ENCODE peak calls at places on chromosome X, in eight cellular contexts. U is right lobe of liver, B is transverse colon, K is body of pancreas, D is Caco-2, P is A549, O is foreskin fibroblast, W is OCI-LY7. C is an unnamed sample.

GRCh38 chrX:2497961-2498780 is 2.6 kb downstream of the DHRSX start:
- DNase-seq in O (peak), U (no peak), P (peak), W (no peak), B (peak), K (peak), D (peak), C (no peak)

GRCh38 chrX:148459343-148459742 is 41.1 kb upstream of the AFF2 start:
- DNase-seq in P (no peak), B (no peak), W (peak), U (no peak), K (no peak), O (no peak), D (no peak), C (no peak)

GRCh38 chrX:80755174-80755573 is 54.5 kb downstream of the BRWD3 start:
- DNase-seq in W (no peak), K (no peak), O (no peak), P (no peak), U (no peak), D (no peak), B (no peak), C (no peak)

GRCh38 chrX:155027509-155028066 is 944 bp downstream of the FUNDC2 start:
- DNase-seq in B (no peak), W (peak), O (peak), U (no peak), K (no peak), P (no peak), D (no peak), C (peak)

GRCh38 chrX:74492720-74493201 is 71.5 kb downstream of the SLC16A2 start:
- DNase-seq in P (no peak), U (no peak), W (peak), B (no peak), D (no peak), O (peak), K (no peak), C (no peak)

GRCh38 chrX:78665286-78665685 is 6.2 kb upstream of the RTL3 start:
- DNase-seq in P (no peak), U (no peak), D (no peak), O (no peak), K (no peak), B (no peak), W (no peak), C (no peak)

GRCh38 chrX:50920132-50920531 is 9.6 kb downstream of the BMP15 start:
- DNase-seq in W (no peak), D (no peak), K (no peak), O (peak), B (no peak), U (no peak), P (no peak), C (no peak)

GRCh38 chrX:124938715-124939114 is 381.0 kb upstream of the TEX13C start:
- DNase-seq in B (no peak), W (no peak), U (no peak), P (no peak), D (no peak), O (no peak), K (no peak), C (no peak)

GRCh38 chrX:42754129-42754528 is 23.8 kb downstream of the PPP1R2C start:
- DNase-seq in D (peak), B (no peak), K (no peak), O (no peak), P (no peak), U (no peak), W (no peak), C (no peak)

GRCh38 chrX:23332888-23333821 is 1.5 kb upstream of the PTCHD1 start:
- DNase-seq in D (no peak), P (no peak), U (no peak), O (no peak), W (no peak), B (peak), K (no peak), C (no peak)

GRCh38 chrX:43655151-43655676 is 885 bp upstream of the MAOA start:
- DNase-seq in B (peak), K (peak), P (peak), W (no peak), U (no peak), O (peak), D (peak), C (no peak)

GRCh38 chrX:1657367-1658082 is 42.7 kb downstream of the ASMT start:
- DNase-seq in U (no peak), K (no peak), D (no peak), O (peak), P (no peak), W (peak), B (peak), C (no peak)

GRCh38 chrX:133888941-133889340 is 96.5 kb downstream of the GPC3 start:
- DNase-seq in U (no peak), O (no peak), P (no peak), K (no peak), B (no peak), D (no peak), W (no peak), C (no peak)

GRCh38 chrX:154430916-154431315 is 2.4 kb downstream of the ATP6AP1 start:
- DNase-seq in B (no peak), K (no peak), P (no peak), O (no peak), D (no peak), W (no peak), U (no peak), C (peak)

GRCh38 chrX:108304210-108304609 is 134.0 kb downstream of the COL4A6 start:
- DNase-seq in K (no peak), O (peak), W (peak), U (no peak), D (no peak), P (no peak), B (no peak), C (no peak)

GRCh38 chrX:74656079-74656745 is 41.8 kb upstream of the RLIM start:
- DNase-seq in B (no peak), P (no peak), K (no peak), U (no peak), D (no peak), W (no peak), O (no peak), C (no peak)

GRCh38 chrX:24479924-24480722 is 15.0 kb downstream of the PDK3 start:
- DNase-seq in P (no peak), D (no peak), B (peak), U (no peak), W (peak), O (no peak), K (no peak), C (no peak)

GRCh38 chrX:124925681-124926080 is 394.0 kb upstream of the TEX13C start:
- DNase-seq in K (no peak), B (no peak), U (no peak), O (no peak), W (no peak), P (no peak), D (no peak), C (peak)

GRCh38 chrX:85052636-85053343 is 49.1 kb downstream of the APOOL start:
- DNase-seq in W (peak), U (no peak), P (no peak), O (peak), K (no peak), B (no peak), D (no peak), C (no peak)

GRCh38 chrX:108584617-108585211 is 145.1 kb downstream of the COL4A5 start:
- DNase-seq in W (peak), B (no peak), P (peak), D (no peak), K (peak), U (no peak), O (peak), C (no peak)

GRCh38 chrX:149003863-149004660 is 501.0 kb downstream of the IDS start:
- DNase-seq in B (no peak), U (no peak), P (no peak), D (no peak), O (no peak), K (no peak), W (no peak), C (no peak)

GRCh38 chrX:107675823-107676555 is 47.7 kb downstream of the PRPS1 start:
- DNase-seq in P (no peak), D (no peak), O (peak), W (peak), B (no peak), K (no peak), U (no peak), C (no peak)

GRCh38 chrX:68693481-68694410 is 46.3 kb downstream of the STARD8 start:
- DNase-seq in D (no peak), P (no peak), O (peak), B (peak), U (peak), K (peak), W (no peak), C (no peak)

GRCh38 chrX:100264200-100264599 is 145.9 kb downstream of the PCDH19 start:
- DNase-seq in O (no peak), W (no peak), B (no peak), U (no peak), K (no peak), D (no peak), P (no peak), C (no peak)

GRCh38 chrX:74286950-74287349 is 17.0 kb upstream of the ZCCHC13 start:
- DNase-seq in K (no peak), B (no peak), W (no peak), D (no peak), O (peak), U (no peak), P (no peak), C (no peak)

GRCh38 chrX:24081661-24082154 is 27.0 kb downstream of the EIF2S3 start:
- DNase-seq in D (peak), O (peak), W (peak), K (peak), P (no peak), B (peak), U (peak), C (no peak)

GRCh38 chrX:7446815-7447214 is 298.9 kb upstream of the PUDP start:
- DNase-seq in O (no peak), U (no peak), K (no peak), W (no peak), P (no peak), D (peak), B (no peak), C (no peak)

GRCh38 chrX:139304471-139304870 is 226.1 kb upstream of the F9 start:
- DNase-seq in D (no peak), U (no peak), B (no peak), P (no peak), O (no peak), K (no peak), W (no peak), C (no peak)

DNA sequence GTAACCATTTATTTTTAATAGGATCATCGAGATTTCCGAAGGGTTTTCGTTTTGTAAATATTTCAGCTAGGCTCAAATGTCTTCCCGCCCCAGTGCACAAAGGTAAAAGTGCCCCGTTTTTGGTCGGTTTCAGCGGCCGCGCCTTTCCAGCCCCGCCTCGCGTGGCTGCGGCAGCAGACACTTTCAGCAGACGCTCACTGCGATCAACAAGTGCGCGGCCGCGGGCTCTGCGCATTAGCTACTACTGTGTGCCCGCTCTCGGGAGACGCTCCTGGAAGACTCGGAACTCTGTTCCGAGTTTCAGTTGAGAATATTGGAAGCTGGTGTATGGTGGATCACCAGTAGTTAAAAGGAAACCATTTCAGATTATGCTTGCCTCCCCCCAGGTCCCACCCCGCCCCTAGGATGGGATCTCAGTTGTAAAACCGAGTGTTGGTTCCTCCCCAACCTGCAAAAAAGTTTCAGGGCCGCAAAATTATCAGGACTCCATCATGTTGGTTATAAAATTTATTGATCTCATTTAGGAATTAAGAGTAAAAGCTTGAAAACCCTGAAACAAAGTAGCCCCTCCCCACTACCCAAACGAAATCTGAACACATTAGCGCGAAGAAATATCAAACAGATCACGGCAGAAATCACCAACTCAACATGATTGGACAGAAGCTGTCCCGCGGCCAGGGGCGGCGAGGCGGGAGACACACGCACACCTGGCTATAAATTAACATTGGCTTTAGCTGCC is 2.2 kb downstream of the SOX3 start:
- DNase-seq in P (no peak), U (no peak), W (no peak), O (no peak), K (no peak), B (no peak), D (no peak), C (no peak)
- H3K4me3 ChIP-seq in P (no peak), U (no peak), W (no peak), O (no peak), K (no peak), B (no peak), D (no peak), C (no peak)

DNA sequence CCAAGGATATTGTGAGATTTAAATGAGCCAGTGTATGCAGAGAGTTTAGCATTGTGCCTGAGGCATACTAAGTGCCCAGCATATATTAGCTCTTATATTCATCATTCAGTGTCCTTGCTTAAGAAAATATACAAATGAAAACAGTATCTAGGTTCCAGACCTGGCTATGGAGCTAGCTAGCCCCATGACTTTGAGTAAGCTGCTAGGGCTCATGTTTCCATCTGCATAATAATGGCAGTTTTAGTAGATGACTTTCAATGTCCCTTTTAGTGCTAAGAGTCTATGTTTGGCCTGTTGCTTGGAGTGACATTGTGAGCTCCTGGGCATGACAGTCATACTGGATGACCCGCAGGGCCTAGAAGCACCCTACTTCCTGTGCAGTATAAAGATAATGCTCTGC is 435.3 kb downstream of the ZIC3 start:
- DNase-seq in P (no peak), O (no peak), B (no peak), U (no peak), D (no peak), K (no peak), W (no peak), C (no peak)
- H3K4me3 ChIP-seq in P (no peak), O (no peak), B (no peak), U (no peak), D (no peak), K (no peak), W (no peak), C (no peak)

GRCh38 chrX:40570346-40571093 is 10.2 kb upstream of the ATP6AP2 start:
- DNase-seq in D (no peak), B (no peak), K (no peak), U (no peak), W (no peak), P (no peak), O (no peak), C (no peak)
- H3K4me3 ChIP-seq in D (no peak), B (no peak), K (no peak), U (no peak), W (no peak), P (no peak), O (no peak), C (no peak)

GRCh38 chrX:119223784-119224183 is 12.3 kb upstream of the PGRMC1 start:
- DNase-seq in P (no peak), D (no peak), K (no peak), W (no peak), B (no peak), U (no peak), O (no peak), C (no peak)

GRCh38 chrX:119230850-119231249 is 5.2 kb upstream of the PGRMC1 start:
- DNase-seq in D (no peak), K (no peak), O (no peak), P (no peak), B (no peak), U (no peak), W (no peak), C (no peak)

GRCh38 chrX:119228506-119229290 is 7.4 kb upstream of the PGRMC1 start:
- DNase-seq in W (no peak), U (no peak), D (no peak), O (peak), B (no peak), K (no peak), P (no peak), C (no peak)

GRCh38 chrX:119222932-119223331 is 13.2 kb upstream of the PGRMC1 start:
- DNase-seq in U (no peak), O (no peak), B (no peak), D (no peak), W (no peak), K (no peak), P (no peak), C (no peak)

DNA sequence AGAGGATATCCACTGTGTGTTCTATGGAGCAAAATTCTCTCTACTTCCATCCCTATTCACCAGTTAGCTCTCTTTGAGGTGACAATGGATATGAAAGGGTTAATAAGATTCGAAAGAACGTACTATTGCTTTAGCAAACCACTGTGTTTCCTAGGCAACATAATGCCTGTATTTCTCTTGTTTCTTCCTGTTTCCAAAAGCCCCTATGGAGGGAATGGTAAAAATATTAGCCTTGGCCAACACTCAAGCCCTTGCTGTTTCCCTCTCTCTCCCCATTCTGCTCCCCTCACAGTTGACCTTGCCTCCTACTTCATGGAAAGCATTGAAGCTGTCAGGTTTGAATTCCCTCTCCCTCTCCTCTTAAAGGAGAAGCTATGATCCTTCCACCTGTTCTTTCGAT is 9.7 kb upstream of the PGRMC1 start:
- DNase-seq in K (no peak), P (no peak), D (no peak), U (no peak), B (no peak), W (no peak), O (no peak), C (no peak)
- H3K4me3 ChIP-seq in K (no peak), P (no peak), D (no peak), U (no peak), B (no peak), W (no peak), O (no peak), C (no peak)

GRCh38 chrX:49233176-49233575 is at the start of gene CACNA1F:
- DNase-seq in K (no peak), D (no peak), P (no peak), O (no peak), B (no peak), W (no peak), U (no peak), C (no peak)
- H3K4me3 ChIP-seq in K (no peak), D (no peak), P (no peak), O (no peak), B (no peak), W (no peak), U (no peak), C (no peak)

DNA sequence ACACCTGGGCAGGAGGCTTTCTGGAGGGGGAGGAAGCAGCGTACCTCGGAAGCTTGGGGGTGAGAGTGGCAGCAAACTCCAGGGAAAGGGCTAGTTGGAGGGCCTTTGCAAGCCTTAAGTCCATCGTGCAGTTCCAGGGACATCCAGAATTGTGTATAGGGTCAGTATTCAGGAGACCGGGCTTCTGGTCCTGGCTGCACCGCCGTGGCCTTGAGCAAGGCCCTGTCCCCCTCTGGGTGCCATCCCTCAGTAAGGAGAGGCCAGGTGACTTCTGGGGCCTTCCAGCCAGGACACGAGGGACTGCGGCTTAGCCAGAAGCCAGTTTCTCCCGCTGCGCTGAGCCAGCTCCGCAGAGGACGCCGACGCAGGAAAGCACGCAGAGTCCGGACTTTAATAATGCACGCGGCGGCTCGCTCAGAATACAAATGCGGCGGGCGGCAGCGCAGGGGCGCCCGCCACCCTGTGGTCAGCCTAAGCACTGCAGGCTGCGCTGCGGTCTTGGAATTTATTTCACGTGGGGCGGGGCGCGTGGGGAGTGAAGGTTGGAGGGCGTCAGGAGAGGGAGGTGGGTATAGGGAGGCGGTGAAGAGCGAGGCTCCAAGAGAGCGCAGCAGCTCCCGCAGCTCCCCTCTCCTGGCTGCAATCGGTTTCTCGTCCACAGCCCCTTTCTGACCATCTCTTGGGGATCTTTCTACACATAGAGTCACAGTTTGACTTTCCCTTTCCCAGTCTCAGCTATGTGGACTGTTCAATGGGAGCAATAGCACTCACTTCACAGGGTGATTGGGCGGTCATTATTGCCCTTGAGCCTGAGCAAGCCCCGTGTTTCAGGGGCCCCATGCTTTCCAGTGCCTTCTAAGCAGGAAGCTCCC is 94.1 kb upstream of the GPR50 start:
- DNase-seq in P (peak), W (peak), O (peak), B (peak), D (peak), K (peak), U (peak), C (no peak)
- H3K4me3 ChIP-seq in P (peak), W (no peak), O (peak), B (no peak), D (peak), K (no peak), U (no peak), C (no peak)

GRCh38 chrX:150547511-150548115 is 20.8 kb upstream of the MTM1 start:
- DNase-seq in U (peak), B (peak), K (peak), P (peak), D (no peak), W (no peak), O (peak), C (no peak)
- H3K4me3 ChIP-seq in U (peak), B (peak), K (no peak), P (peak), D (peak), W (no peak), O (peak), C (no peak)

C was measured in LNCaP clone FGC.